ENCODE peak calls at places on chromosomes 5 and 9, in eight cellular contexts. O, W, S, F, G, Q, J and R are unnamed samples. For H3K27me3, the result is how much of the 10 kb centered on the place peaks cover.

GRCh38 chr9:72524820-72525539 is 3.6 kb downstream of the TMC1 start:
- DNase-seq in O (peak), W (peak), S (peak), F (peak), G (peak), Q (no peak), J (peak), R (no peak)

GRCh38 chr9:41229408-41230401 is 40.6 kb upstream of the ZNG1F start:
- DNase-seq in O (no peak), W (no peak), S (no peak), F (peak), G (peak), Q (peak), J (no peak), R (peak)

GRCh38 chr9:133460405-133461175 is 812 bp downstream of the CACFD1 start:
- DNase-seq in O (peak), W (peak), S (peak), F (peak), G (peak), Q (no peak), J (peak), R (peak)

GRCh38 chr9:129237195-129237611 is 59.1 kb upstream of the IER5L start:
- DNase-seq in O (no peak), W (no peak), S (no peak), F (peak), G (peak), Q (peak), J (no peak), R (peak)

GRCh38 chr9:115278241-115279035 is 160.5 kb upstream of the TNC start:
- DNase-seq in O (no peak), W (no peak), S (no peak), F (no peak), G (no peak), Q (no peak), J (no peak), R (no peak)

GRCh38 chr5:68661237-68661636 is 432.6 kb upstream of the SLC30A5 start:
- DNase-seq in O (peak), W (peak), S (peak), F (peak), G (peak), Q (no peak), J (no peak), R (no peak)

GRCh38 chr9:86353591-86354047 is 591 bp downstream of the TUT7 start:
- DNase-seq in O (peak), W (peak), S (peak), F (peak), G (peak), Q (no peak), J (no peak), R (no peak)

GRCh38 chr9:95459218-95459617 is 57.6 kb downstream of the PTCH1 start:
- DNase-seq in O (no peak), W (no peak), S (no peak), F (no peak), G (no peak), Q (no peak), J (no peak), R (no peak)

GRCh38 chr5:140235776-140236558 is 61.0 kb downstream of the CYSTM1 start:
- DNase-seq in O (no peak), W (no peak), S (no peak), F (no peak), G (no peak), Q (no peak), J (no peak), R (no peak)

GRCh38 chr5:81779125-81779934 is 28.4 kb upstream of the SSBP2 start:
- DNase-seq in O (peak), W (peak), S (peak), F (peak), G (no peak), Q (peak), J (peak), R (peak)

GRCh38 chr9:89153618-89154017 is 25.0 kb downstream of the SHC3 start:
- DNase-seq in O (no peak), W (no peak), S (no peak), F (peak), G (no peak), Q (no peak), J (no peak), R (no peak)

GRCh38 chr9:36874261-36874660 is 159.8 kb downstream of the PAX5 start:
- DNase-seq in O (no peak), W (no peak), S (no peak), F (no peak), G (no peak), Q (no peak), J (no peak), R (no peak)

GRCh38 chr5:53027913-53028312 is 38.8 kb downstream of the ITGA2 start:
- DNase-seq in O (peak), W (no peak), S (peak), F (peak), G (no peak), Q (peak), J (peak), R (no peak)

GRCh38 chr9:86788456-86788855 is 158.8 kb downstream of the GAS1 start:
- DNase-seq in O (no peak), W (no peak), S (no peak), F (peak), G (no peak), Q (no peak), J (no peak), R (no peak)

GRCh38 chr5:170597876-170598275 is 94.1 kb downstream of the KCNIP1 start:
- DNase-seq in O (peak), W (no peak), S (no peak), F (peak), G (no peak), Q (no peak), J (peak), R (no peak)

GRCh38 chr5:126736141-126736540 is 40.8 kb upstream of the LMNB1 start:
- DNase-seq in O (no peak), W (no peak), S (no peak), F (peak), G (no peak), Q (no peak), J (no peak), R (no peak)

GRCh38 chr5:175113947-175114346 is 330.0 kb downstream of the DRD1 start:
- DNase-seq in O (no peak), W (no peak), S (no peak), F (no peak), G (no peak), Q (no peak), J (no peak), R (no peak)

GRCh38 chr9:115057559-115057958 is 60.4 kb downstream of the TNC start:
- DNase-seq in O (no peak), W (no peak), S (no peak), F (no peak), G (no peak), Q (no peak), J (no peak), R (no peak)

GRCh38 chr5:173878224-173878967 is 9.8 kb upstream of the CPEB4 start:
- DNase-seq in O (peak), W (no peak), S (peak), F (no peak), G (no peak), Q (peak), J (peak), R (no peak)

GRCh38 chr9:99127372-99128132 is 22.6 kb downstream of the TGFBR1 start:
- DNase-seq in O (no peak), W (no peak), S (no peak), F (peak), G (no peak), Q (no peak), J (no peak), R (no peak)

GRCh38 chr5:109865636-109866035 is 175.9 kb downstream of the MAN2A1 start:
- DNase-seq in O (no peak), W (no peak), S (peak), F (peak), G (no peak), Q (no peak), J (no peak), R (no peak)

GRCh38 chr5:29077451-29077850 is 2039.1 kb upstream of the CDH9 start:
- DNase-seq in O (no peak), W (no peak), S (no peak), F (no peak), G (no peak), Q (no peak), J (no peak), R (no peak)

GRCh38 chr5:137808503-137809135 is 54.5 kb upstream of the HNRNPA0 start:
- DNase-seq in O (peak), W (no peak), S (no peak), F (peak), G (no peak), Q (peak), J (peak), R (no peak)

GRCh38 chr9:118395415-118395814 is 691.2 kb downstream of the TLR4 start:
- DNase-seq in O (no peak), W (no peak), S (no peak), F (no peak), G (no peak), Q (no peak), J (no peak), R (no peak)

GRCh38 chr5:97141031-97141430 is 1.4 kb downstream of the LIX1 start:
- DNase-seq in O (no peak), W (no peak), S (no peak), F (no peak), G (no peak), Q (no peak), J (no peak), R (no peak)

GRCh38 chr9:110316255-110316921 is 21.3 kb downstream of the TXNDC8 start:
- DNase-seq in O (no peak), W (no peak), S (no peak), F (no peak), G (peak), Q (no peak), J (no peak), R (no peak)

GRCh38 chr9:125644819-125645507 is 62.0 kb downstream of the MAPKAP1 start:
- DNase-seq in O (no peak), W (no peak), S (no peak), F (no peak), G (no peak), Q (no peak), J (no peak), R (no peak)

GRCh38 chr5:125394661-125395280 is 648.3 kb upstream of the ZNF608 start:
- DNase-seq in O (no peak), W (no peak), S (no peak), F (no peak), G (no peak), Q (no peak), J (no peak), R (no peak)

GRCh38 chr5:132055808-132056609 is 4.4 kb upstream of the IL3 start:
- DNase-seq in O (peak), W (no peak), S (peak), F (no peak), G (no peak), Q (no peak), J (no peak), R (peak)

GRCh38 chr9:132193227-132194110 is 31.6 kb downstream of the NTNG2 start:
- DNase-seq in O (no peak), W (no peak), S (no peak), F (no peak), G (no peak), Q (no peak), J (no peak), R (no peak)

DNA sequence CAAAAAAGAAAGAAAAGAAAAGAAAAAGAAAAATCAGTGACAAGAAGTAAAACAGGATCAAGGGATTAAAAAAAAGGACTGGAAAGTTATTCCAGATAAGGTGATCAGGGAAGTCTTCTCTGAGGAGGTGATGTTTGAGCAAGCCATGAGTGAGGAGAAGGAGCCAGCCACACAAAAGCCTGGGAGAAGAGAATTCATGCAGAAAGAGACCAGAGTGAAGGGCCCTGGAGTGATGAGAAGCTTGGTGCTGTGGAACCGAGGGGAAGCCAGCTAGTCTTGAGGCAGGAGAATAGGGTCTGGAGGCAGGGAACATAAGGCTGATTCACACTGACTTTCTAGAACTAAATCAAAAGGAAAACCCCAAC is 4.0 kb upstream of the EXOSC2 start:
- DNase-seq in O (no peak), W (no peak), S (no peak), F (no peak), G (no peak), Q (no peak), J (no peak), R (no peak)
- H3K4me3 ChIP-seq in O (no peak), W (peak), S (no peak), F (peak), G (no peak), Q (no peak), J (no peak), R (peak)

DNA sequence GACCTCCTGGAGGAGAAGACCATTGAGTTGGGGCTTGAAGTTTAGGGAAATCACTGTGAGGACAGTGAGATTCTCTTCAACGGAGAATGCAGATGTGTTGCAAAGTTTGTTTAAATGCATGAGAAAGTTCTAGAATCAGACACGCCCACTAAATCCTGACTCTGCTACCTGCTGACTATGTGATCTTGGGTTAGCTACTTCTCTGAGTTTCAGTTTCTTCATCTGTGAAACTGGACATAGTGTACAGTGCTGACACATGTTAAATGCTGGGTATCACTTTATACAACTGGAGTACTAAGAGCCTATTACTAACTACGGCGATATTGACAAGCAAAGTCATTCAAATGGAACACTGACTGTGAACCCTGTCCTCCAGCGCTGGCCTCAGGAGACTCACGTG is 255.5 kb downstream of the HSPA4 start:
- DNase-seq in O (no peak), W (no peak), S (no peak), F (no peak), G (no peak), Q (no peak), J (no peak), R (no peak)
- H3K27me3 ChIP-seq in O (under half), W (under half), S (under half), F (under half), G (under half), Q (under half), J (under half), R (under half)

DNA sequence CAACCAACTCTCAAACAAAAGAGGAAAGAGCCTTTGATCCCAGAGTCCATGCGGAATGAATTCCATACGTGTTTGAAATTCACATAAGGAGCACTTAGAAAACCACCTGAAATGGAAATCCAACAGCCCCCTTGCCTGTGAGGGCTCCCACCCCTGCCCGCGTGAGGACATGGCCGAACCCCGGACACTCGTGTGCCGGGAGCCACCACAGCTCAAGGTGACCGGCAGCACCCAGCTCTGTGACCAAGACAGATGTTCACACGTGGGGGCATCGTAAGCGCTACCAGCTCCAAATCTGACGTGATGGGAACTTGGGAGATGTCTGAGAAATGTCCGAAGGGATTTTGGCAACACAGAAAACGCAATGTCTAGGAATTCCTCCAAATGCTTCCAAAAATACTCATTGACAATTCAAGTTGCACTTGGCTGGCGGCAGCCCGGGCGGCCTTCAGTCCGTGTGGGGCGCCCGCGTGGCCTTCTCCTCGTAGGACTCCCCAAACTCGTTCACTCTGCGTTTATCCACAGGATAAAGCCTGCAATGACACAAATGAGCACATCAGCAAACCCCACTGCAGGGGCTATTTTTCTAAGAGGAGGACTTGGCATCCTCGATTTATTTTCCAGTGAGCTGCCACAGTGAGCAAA is 23.2 kb upstream of the TERT start:
- DNase-seq in O (no peak), W (no peak), S (no peak), F (no peak), G (no peak), Q (no peak), J (no peak), R (peak)
- H3K27ac ChIP-seq in O (no peak), W (no peak), S (no peak), F (no peak), G (peak), Q (no peak), J (no peak), R (no peak)

GRCh38 chr9:122346478-122347347 is 24.1 kb upstream of the PTGS1 start:
- DNase-seq in O (peak), W (peak), S (peak), F (peak), G (peak), Q (peak), J (peak), R (peak)
- H3K4me3 ChIP-seq in O (no peak), W (peak), S (no peak), F (peak), G (peak), Q (peak), J (no peak), R (peak)

GRCh38 chr5:1002836-1003235 is 5.8 kb upstream of the NKD2 start:
- DNase-seq in O (no peak), W (no peak), S (peak), F (no peak), G (no peak), Q (no peak), J (peak), R (peak)
- H3K27me3 ChIP-seq in O (under half), W (under half), S (under half), F (under half), G (half or more), Q (under half), J (under half), R (under half)